ENCODE peak calls at places on chromosomes 6 and 20, in five cellular contexts. E, T, R, C and F are unnamed samples.

GRCh38 chr6:38065734-38066133 is 246.2 kb downstream of the ZFAND3 start:
- DNase-seq in C (no peak), R (no peak), T (no peak), E (no peak), F (no peak)

GRCh38 chr20:62814709-62815065 is 2.2 kb upstream of the COL9A3 start:
- DNase-seq in C (no peak), E (no peak), T (no peak), R (no peak), F (no peak)

GRCh38 chr6:107620736-107621135 is 130.8 kb downstream of the SOBP start:
- DNase-seq in T (no peak), E (no peak), R (no peak), C (no peak), F (no peak)

GRCh38 chr6:138485005-138485545 is 14.2 kb downstream of the NHSL1 start:
- DNase-seq in T (no peak), E (no peak), R (no peak), C (no peak), F (no peak)

GRCh38 chr6:38115633-38116022 is 296.1 kb downstream of the ZFAND3 start:
- DNase-seq in C (no peak), R (no peak), E (no peak), T (no peak), F (no peak)

GRCh38 chr6:2783188-2783957 is 18.2 kb downstream of the WRNIP1 start:
- DNase-seq in T (no peak), R (no peak), E (peak; percentile 53), C (no peak), F (no peak)

GRCh38 chr6:148193063-148193680 is 149.5 kb upstream of the SASH1 start:
- DNase-seq in R (no peak), C (no peak), E (peak; percentile 64), T (no peak), F (peak; percentile 82)

GRCh38 chr20:49608752-49609670 is 41.1 kb upstream of the PTGIS start:
- DNase-seq in E (peak; percentile 58), R (peak; percentile 85), T (peak; percentile 54), C (peak; percentile 69), F (peak; percentile 76)

GRCh38 chr20:36217226-36217625 is 19.1 kb upstream of the AAR2 start:
- DNase-seq in C (no peak), T (no peak), R (no peak), E (no peak), F (no peak)

GRCh38 chr6:56399250-56399671 is 151.9 kb upstream of the COL21A1 start:
- DNase-seq in C (no peak), E (no peak), R (no peak), T (no peak), F (no peak)

GRCh38 chr6:138267971-138268895 is 49.9 kb upstream of the PBOV1 start:
- DNase-seq in C (no peak), R (no peak), T (no peak), E (no peak), F (no peak)

GRCh38 chr6:127518710-127519468 is at the start of gene MTCL3:
- DNase-seq in C (peak; percentile 24), E (no peak), R (peak; percentile 66), T (no peak), F (peak; percentile 8)

GRCh38 chr6:1110164-1110563 is 201.7 kb upstream of the FOXQ1 start:
- DNase-seq in R (no peak), E (no peak), T (no peak), C (no peak), F (no peak)
- TF ChIP-seq CTCF in R (no peak), E (no peak), T (no peak), C (no peak), F (no peak)

GRCh38 chr20:40279390-40279789 is 409.6 kb downstream of the MAFB start:
- DNase-seq in R (no peak), C (peak; percentile 32), E (peak; percentile 27), T (no peak), F (no peak)

GRCh38 chr20:40276291-40276690 is 412.7 kb downstream of the MAFB start:
- DNase-seq in E (no peak), C (no peak), R (no peak), T (peak; percentile 62), F (no peak)

GRCh38 chr20:40275738-40276137 is 413.3 kb downstream of the MAFB start:
- DNase-seq in R (no peak), T (no peak), C (no peak), E (no peak), F (no peak)

GRCh38 chr20:40274912-40275654 is 414.0 kb downstream of the MAFB start:
- DNase-seq in T (no peak), R (no peak), E (no peak), C (no peak), F (no peak)
- H3K4me3 ChIP-seq in T (no peak overlapping the region), R (no peak overlapping the region), E (no peak overlapping the region), C (no peak overlapping the region), F (no peak overlapping the region)

GRCh38 chr20:58895796-58896180 is 43.3 kb downstream of the GNAS start:
- DNase-seq in E (no peak), T (no peak), C (no peak), R (no peak), F (no peak)

GRCh38 chr20:58893355-58894151 is 41.0 kb downstream of the GNAS start:
- DNase-seq in C (no peak), E (no peak), R (no peak), T (no peak), F (no peak)

GRCh38 chr20:58896820-58897219 is 44.3 kb downstream of the GNAS start:
- DNase-seq in R (no peak), E (no peak), T (no peak), C (no peak), F (no peak)

GRCh38 chr20:58894652-58895051 is 42.1 kb downstream of the GNAS start:
- DNase-seq in E (no peak), C (no peak), T (no peak), R (no peak), F (no peak)

GRCh38 chr20:58895099-58895795 is 42.7 kb downstream of the GNAS start:
- DNase-seq in T (no peak), E (no peak), C (no peak), R (no peak), F (no peak)
- H3K4me1 ChIP-seq in T (peaks cover 72% of the 10 kb centered on the region), E (peaks cover 14% of the 10 kb centered on the region), C (peaks cover 62% of the 10 kb centered on the region), R (peaks cover 60% of the 10 kb centered on the region), F (peaks cover 18% of the 10 kb centered on the region)

GRCh38 chr6:24545691-24546090 is 50.9 kb downstream of the ALDH5A1 start:
- DNase-seq in E (no peak), C (no peak), T (no peak), R (no peak), F (no peak)

GRCh38 chr6:24549158-24549557 is 54.4 kb downstream of the ALDH5A1 start:
- DNase-seq in E (no peak), T (no peak), C (no peak), R (no peak), F (no peak)

GRCh38 chr6:24549674-24550418 is 55.1 kb downstream of the ALDH5A1 start:
- DNase-seq in R (no peak), E (no peak), C (no peak), T (no peak), F (no peak)

GRCh38 chr6:24546432-24546831 is 51.7 kb downstream of the ALDH5A1 start:
- DNase-seq in C (no peak), E (no peak), T (no peak), R (no peak), F (no peak)

DNA sequence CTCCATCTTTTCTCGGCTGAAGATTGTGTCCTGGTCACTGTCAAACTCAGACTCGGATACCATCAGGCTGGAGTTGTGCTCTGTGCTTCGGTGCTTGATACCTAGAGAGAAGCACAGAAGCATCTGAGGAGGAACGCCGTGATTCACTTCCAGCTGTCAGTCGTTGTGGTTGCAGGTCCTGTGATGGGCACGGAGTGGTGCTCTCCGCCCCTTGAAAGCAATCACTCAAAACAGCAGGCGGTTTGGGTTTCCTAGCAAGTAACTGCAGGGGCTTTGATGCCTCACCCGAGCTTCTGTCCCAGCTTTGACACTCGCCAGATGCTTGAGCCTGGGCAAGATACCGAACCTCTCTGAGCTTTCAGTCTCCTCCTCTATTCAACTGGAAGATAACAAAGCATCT is 52.5 kb downstream of the ALDH5A1 start:
- DNase-seq in E (no peak), C (no peak), T (no peak), R (no peak), F (no peak)
- TF ChIP-seq CTCF in E (no peak), C (no peak), T (no peak), R (no peak), F (no peak)

DNA sequence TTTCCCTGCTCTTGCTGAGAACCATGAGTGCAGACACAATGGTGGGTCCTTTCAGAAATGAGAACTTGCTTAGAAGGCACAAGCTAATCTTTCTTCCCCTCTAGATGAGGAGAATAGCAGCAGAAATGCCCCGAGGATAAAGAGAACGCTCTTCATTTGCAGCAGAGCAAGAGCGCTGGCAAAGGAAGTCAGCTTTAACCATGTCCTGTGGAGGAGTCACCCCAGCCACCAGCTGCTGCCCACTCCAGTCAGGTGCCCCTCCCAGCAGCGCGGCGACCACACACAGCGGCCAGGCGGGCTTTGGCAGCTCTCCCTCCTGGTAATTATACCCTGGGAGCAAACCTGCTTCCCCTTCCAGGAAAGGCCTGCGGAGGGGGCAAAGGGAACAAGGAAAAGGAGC is 42.4 kb upstream of the EMILIN3 start:
- DNase-seq in C (no peak), T (peak; percentile 41), E (no peak), R (no peak), F (no peak)
- H3K4me3 ChIP-seq in C (no peak overlapping the region), T (no peak overlapping the region), E (no peak overlapping the region), R (no peak overlapping the region), F (no peak overlapping the region)

GRCh38 chr6:35050291-35050987 is 90.7 kb downstream of the TCP11 start:
- DNase-seq in E (no peak), C (no peak), T (no peak), R (no peak), F (no peak)
- H3K4me1 ChIP-seq in E (peaks cover 27% of the 10 kb centered on the region), C (peaks cover 78% of the 10 kb centered on the region), T (peaks cover 57% of the 10 kb centered on the region), R (peaks cover 63% of the 10 kb centered on the region), F (peaks cover 35% of the 10 kb centered on the region)

GRCh38 chr6:39617520-39617919 is 107.7 kb downstream of the KIF6 start:
- DNase-seq in C (no peak), E (no peak), R (no peak), T (no peak), F (no peak)

GRCh38 chr6:39614393-39614792 is 110.8 kb downstream of the KIF6 start:
- DNase-seq in C (no peak), T (no peak), E (no peak), R (no peak), F (no peak)

GRCh38 chr6:39610229-39610628 is 115.0 kb downstream of the KIF6 start:
- DNase-seq in R (no peak), T (no peak), E (no peak), C (no peak), F (no peak)

GRCh38 chr6:39617023-39617422 is 108.2 kb downstream of the KIF6 start:
- DNase-seq in R (no peak), T (no peak), E (no peak), C (no peak), F (no peak)

DNA sequence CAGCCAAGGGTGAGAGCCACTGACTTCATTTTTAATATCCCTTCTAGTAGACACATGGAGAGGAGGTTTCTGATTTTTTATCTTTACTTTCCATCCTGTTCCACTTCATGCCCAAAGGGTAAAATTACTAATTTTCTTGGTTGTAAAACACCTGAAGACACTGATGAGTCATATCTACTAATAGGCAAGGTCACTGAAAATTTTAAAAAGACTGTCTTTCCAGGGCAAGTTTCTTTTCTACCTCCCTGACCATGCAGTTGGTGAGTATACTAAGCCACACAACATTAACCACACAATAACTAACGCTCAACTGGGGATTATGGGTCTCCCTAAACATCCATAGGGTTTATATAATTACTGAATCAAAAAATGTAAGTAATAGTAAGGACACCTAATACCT is 109.6 kb downstream of the KIF6 start:
- DNase-seq in E (no peak), T (no peak), C (no peak), R (no peak), F (no peak)
- TF ChIP-seq CTCF in E (no peak), T (no peak), C (no peak), R (no peak), F (no peak)

GRCh38 chr6:16320533-16321340 is 82.3 kb downstream of the GMPR start:
- DNase-seq in C (peak; percentile 52), R (no peak), T (no peak), E (no peak), F (no peak)
- H3K4me3 ChIP-seq in C (no peak overlapping the region), R (peak overlapping the region; percentile 0), T (peak overlapping the region; percentile 59), E (no peak overlapping the region), F (no peak overlapping the region)